ENCODE peak calls at places on chromosomes 7 and 10, in ten cellular contexts. One of them, this sample, is unnamed.

GRCh38 chr7:102967798-102968197 is 55.0 kb downstream of the LRRC17 start:
- DNase-seq in GM12891: no peak
- DNase-seq in NCI-H446 treated with DMSO at 0.1 percent for 48 hours: no peak
- DNase-seq in stimulated activated CD4-positive, alpha-beta T cell treated with anti-CD3 and anti-CD28 coated beads, Interleukin-4, amount 100 ng/mL, for 1 hour: no peak
- DNase-seq in glomerular endothelial cell: no peak
- DNase-seq in activated T-cell treated with anti-CD3 and anti-CD28 coated beads for 48 hours: no peak
- DNase-seq in upper lobe of right lung: no peak
- DNase-seq in T1000: no peak
- DNase-seq in amygdala: no peak
- DNase-seq in C1 segment of cervical spinal cord: no peak
- DNase-seq in this sample: no peak

GRCh38 chr7:95540366-95540765 is 54.6 kb downstream of the ASB4 start:
- DNase-seq in GM12891: no peak
- DNase-seq in NCI-H446 treated with DMSO at 0.1 percent for 48 hours: no peak
- DNase-seq in stimulated activated CD4-positive, alpha-beta T cell treated with anti-CD3 and anti-CD28 coated beads, Interleukin-4, amount 100 ng/mL, for 1 hour: no peak
- DNase-seq in glomerular endothelial cell: no peak
- DNase-seq in activated T-cell treated with anti-CD3 and anti-CD28 coated beads for 48 hours: no peak
- DNase-seq in upper lobe of right lung: no peak
- DNase-seq in T1000: no peak
- DNase-seq in amygdala: no peak
- DNase-seq in C1 segment of cervical spinal cord: no peak
- DNase-seq in this sample: no peak

GRCh38 chr7:28958946-28959417 is 852 bp upstream of the TRIL start:
- DNase-seq in GM12891: no peak
- DNase-seq in NCI-H446 treated with DMSO at 0.1 percent for 48 hours: no peak
- DNase-seq in stimulated activated CD4-positive, alpha-beta T cell treated with anti-CD3 and anti-CD28 coated beads, Interleukin-4, amount 100 ng/mL, for 1 hour: no peak
- DNase-seq in glomerular endothelial cell: no peak
- DNase-seq in activated T-cell treated with anti-CD3 and anti-CD28 coated beads for 48 hours: no peak
- DNase-seq in upper lobe of right lung: no peak
- DNase-seq in T1000: no peak
- DNase-seq in amygdala: no peak
- DNase-seq in C1 segment of cervical spinal cord: no peak
- DNase-seq in this sample: no peak

GRCh38 chr7:36637417-36637816 is 86.9 kb downstream of the AOAH start:
- DNase-seq in GM12891: no peak
- DNase-seq in NCI-H446 treated with DMSO at 0.1 percent for 48 hours: no peak
- DNase-seq in stimulated activated CD4-positive, alpha-beta T cell treated with anti-CD3 and anti-CD28 coated beads, Interleukin-4, amount 100 ng/mL, for 1 hour: no peak
- DNase-seq in glomerular endothelial cell: no peak
- DNase-seq in activated T-cell treated with anti-CD3 and anti-CD28 coated beads for 48 hours: no peak
- DNase-seq in upper lobe of right lung: no peak
- DNase-seq in T1000: no peak
- DNase-seq in amygdala: no peak
- DNase-seq in C1 segment of cervical spinal cord: no peak
- DNase-seq in this sample: no peak

GRCh38 chr10:63666836-63667383 is 145.7 kb downstream of the REEP3 start:
- DNase-seq in GM12891: peak
- DNase-seq in NCI-H446 treated with DMSO at 0.1 percent for 48 hours: peak
- DNase-seq in stimulated activated CD4-positive, alpha-beta T cell treated with anti-CD3 and anti-CD28 coated beads, Interleukin-4, amount 100 ng/mL, for 1 hour: no peak
- DNase-seq in glomerular endothelial cell: no peak
- DNase-seq in activated T-cell treated with anti-CD3 and anti-CD28 coated beads for 48 hours: no peak
- DNase-seq in upper lobe of right lung: no peak
- DNase-seq in T1000: no peak
- DNase-seq in amygdala: no peak
- DNase-seq in C1 segment of cervical spinal cord: no peak
- DNase-seq in this sample: no peak

GRCh38 chr7:41630741-41631140 is 72.1 kb downstream of the INHBA start:
- DNase-seq in GM12891: no peak
- DNase-seq in NCI-H446 treated with DMSO at 0.1 percent for 48 hours: no peak
- DNase-seq in stimulated activated CD4-positive, alpha-beta T cell treated with anti-CD3 and anti-CD28 coated beads, Interleukin-4, amount 100 ng/mL, for 1 hour: no peak
- DNase-seq in glomerular endothelial cell: peak
- DNase-seq in activated T-cell treated with anti-CD3 and anti-CD28 coated beads for 48 hours: no peak
- DNase-seq in upper lobe of right lung: no peak
- DNase-seq in T1000: no peak
- DNase-seq in amygdala: no peak
- DNase-seq in C1 segment of cervical spinal cord: no peak
- DNase-seq in this sample: no peak

GRCh38 chr10:68594405-68594804 is 34.3 kb downstream of the TET1 start:
- DNase-seq in GM12891: no peak
- DNase-seq in NCI-H446 treated with DMSO at 0.1 percent for 48 hours: no peak
- DNase-seq in stimulated activated CD4-positive, alpha-beta T cell treated with anti-CD3 and anti-CD28 coated beads, Interleukin-4, amount 100 ng/mL, for 1 hour: no peak
- DNase-seq in glomerular endothelial cell: peak
- DNase-seq in activated T-cell treated with anti-CD3 and anti-CD28 coated beads for 48 hours: no peak
- DNase-seq in upper lobe of right lung: no peak
- DNase-seq in T1000: peak
- DNase-seq in amygdala: no peak
- DNase-seq in C1 segment of cervical spinal cord: no peak
- DNase-seq in this sample: no peak

GRCh38 chr10:8568401-8568800 is 513.9 kb downstream of the GATA3 start:
- DNase-seq in GM12891: no peak
- DNase-seq in NCI-H446 treated with DMSO at 0.1 percent for 48 hours: no peak
- DNase-seq in stimulated activated CD4-positive, alpha-beta T cell treated with anti-CD3 and anti-CD28 coated beads, Interleukin-4, amount 100 ng/mL, for 1 hour: no peak
- DNase-seq in glomerular endothelial cell: no peak
- DNase-seq in activated T-cell treated with anti-CD3 and anti-CD28 coated beads for 48 hours: no peak
- DNase-seq in upper lobe of right lung: no peak
- DNase-seq in T1000: no peak
- DNase-seq in amygdala: no peak
- DNase-seq in C1 segment of cervical spinal cord: no peak
- DNase-seq in this sample: no peak

This sample was measured in HuH-7.